ENCODE peak calls at places on chromosomes 5 and 9, in ten cellular contexts. G is NB4, Z is lower lobe of right lung, Q is brain microvascular endothelial cell, M is psoas muscle, L is GM13976, O is endothelial cell, K is IMR-90, D is HCT116, F is natural killer cell. W is an unnamed sample.

GRCh38 chr5:154370119-154370518 is 75.7 kb upstream of the SAP30L start:
- DNase-seq in O (no peak), F (no peak), Z (no peak), M (no peak), D (no peak), G (no peak), Q (peak; percentile 67), K (peak; percentile 56), L (no peak), W (no peak)

GRCh38 chr5:175325681-175326080 is 118.3 kb downstream of the DRD1 start:
- DNase-seq in F (no peak), Z (no peak), O (no peak), K (peak; percentile 65), G (no peak), Q (no peak), L (no peak), D (no peak), M (no peak), W (no peak)

GRCh38 chr9:81626511-81626910 is 62.8 kb downstream of the TLE1 start:
- DNase-seq in L (no peak), D (peak; percentile 7), Z (no peak), K (peak; percentile 75), G (no peak), F (no peak), Q (no peak), M (no peak), O (no peak), W (no peak)

GRCh38 chr9:20224756-20225155 is 397.5 kb downstream of the MLLT3 start:
- DNase-seq in Z (no peak), L (no peak), G (no peak), O (no peak), D (no peak), K (no peak), Q (peak; percentile 12), F (no peak), M (no peak), W (no peak)

GRCh38 chr5:143576721-143577484 is 173.4 kb upstream of the NR3C1 start:
- DNase-seq in M (no peak), G (no peak), Z (no peak), F (no peak), Q (peak; percentile 68), O (no peak), L (no peak), D (no peak), K (peak; percentile 85), W (no peak)

GRCh38 chr9:129566563-129567266 is 54.2 kb downstream of the C9orf50 start:
- DNase-seq in Z (no peak), G (no peak), L (no peak), K (no peak), F (no peak), D (no peak), Q (no peak), M (no peak), O (no peak), W (no peak)

GRCh38 chr5:168898261-168898911 is 319.2 kb upstream of the PANK3 start:
- DNase-seq in M (no peak), D (no peak), G (no peak), Z (no peak), O (no peak), L (no peak), F (no peak), K (no peak), Q (no peak), W (no peak)

GRCh38 chr5:178820001-178820400 is 39.8 kb upstream of the ZNF354B start:
- DNase-seq in M (no peak), L (no peak), Z (no peak), O (no peak), F (no peak), G (no peak), Q (no peak), D (no peak), K (no peak), W (no peak)

DNA sequence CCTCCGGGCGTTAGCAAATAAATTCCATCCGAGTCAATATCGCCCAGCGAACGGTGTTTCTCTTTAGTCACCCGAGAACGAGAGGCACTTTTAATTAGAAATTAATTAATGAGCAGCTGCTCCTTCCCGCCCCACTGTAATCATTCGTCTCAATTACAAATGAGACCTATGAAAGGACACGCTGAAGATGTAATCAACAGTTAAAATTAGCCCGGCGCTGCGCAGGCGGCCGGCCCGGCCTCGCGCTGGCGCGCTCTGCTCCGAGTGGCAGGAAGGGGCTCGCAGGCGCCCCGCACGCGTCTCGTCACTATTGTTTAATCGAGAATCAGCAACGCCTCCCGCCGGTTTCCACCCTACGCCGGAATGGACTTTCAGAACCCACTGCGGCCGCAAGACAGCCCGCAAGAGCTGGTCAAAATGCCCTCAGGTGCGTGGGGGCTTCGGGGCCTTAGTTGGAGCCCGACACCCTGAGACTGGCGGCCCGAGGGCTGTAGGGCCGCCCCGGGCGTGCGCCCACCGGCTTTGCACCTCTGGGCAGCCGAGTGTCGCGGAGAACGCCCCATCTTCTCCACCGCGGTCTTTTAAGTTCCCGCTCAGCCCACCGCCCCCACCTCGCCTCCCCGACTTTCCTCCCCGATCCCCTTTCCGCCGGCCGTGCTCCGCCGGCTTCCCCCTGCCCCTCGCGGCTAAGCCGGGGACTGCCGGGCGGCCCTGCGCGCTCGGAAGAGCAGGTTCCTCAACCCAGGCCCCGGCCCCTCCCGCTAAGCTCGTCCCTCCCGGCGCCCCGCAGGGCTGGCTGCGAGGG is 597 bp upstream of the IRX4 start:
- DNase-seq in L (no peak), F (no peak), O (peak; percentile 61), Z (peak; percentile 47), G (no peak), M (peak; percentile 34), D (no peak), Q (no peak), K (no peak), W (no peak)
- TF ChIP-seq CTCF in L (no peak), F (no peak), O (peak; percentile 43), Z (no peak), G (no peak), M (no peak), D (peak; percentile 39), Q (peak; percentile 33), K (peak; percentile 2), W (peak; percentile 63)

GRCh38 chr9:92896037-92896436 is 18.2 kb upstream of the ZNF484 start:
- DNase-seq in L (no peak), Q (no peak), Z (no peak), K (no peak), D (no peak), F (no peak), O (no peak), M (no peak), G (no peak), W (no peak)
- TF ChIP-seq CTCF in L (no peak), Q (no peak), Z (no peak), K (no peak), D (no peak), F (no peak), O (no peak), M (no peak), G (no peak), W (no peak)

GRCh38 chr9:136343884-136344269 is 16.5 kb downstream of the GPSM1 start:
- DNase-seq in M (no peak), Z (no peak), Q (no peak), K (no peak), L (no peak), D (no peak), G (no peak), F (no peak), O (no peak), W (no peak)

GRCh38 chr9:136344544-136345280 is 17.4 kb downstream of the GPSM1 start:
- DNase-seq in M (no peak), K (no peak), D (no peak), Z (no peak), F (no peak), O (no peak), Q (no peak), L (no peak), G (no peak), W (no peak)

GRCh38 chr9:136346157-136346481 is 17.4 kb downstream of the DNLZ start:
- DNase-seq in D (no peak), Q (no peak), Z (no peak), G (no peak), K (no peak), L (no peak), F (no peak), M (no peak), O (no peak), W (no peak)

GRCh38 chr9:136346927-136347465 is 16.5 kb downstream of the DNLZ start:
- DNase-seq in G (no peak), L (no peak), D (no peak), Q (no peak), O (no peak), F (no peak), Z (no peak), M (no peak), K (no peak), W (no peak)

DNA sequence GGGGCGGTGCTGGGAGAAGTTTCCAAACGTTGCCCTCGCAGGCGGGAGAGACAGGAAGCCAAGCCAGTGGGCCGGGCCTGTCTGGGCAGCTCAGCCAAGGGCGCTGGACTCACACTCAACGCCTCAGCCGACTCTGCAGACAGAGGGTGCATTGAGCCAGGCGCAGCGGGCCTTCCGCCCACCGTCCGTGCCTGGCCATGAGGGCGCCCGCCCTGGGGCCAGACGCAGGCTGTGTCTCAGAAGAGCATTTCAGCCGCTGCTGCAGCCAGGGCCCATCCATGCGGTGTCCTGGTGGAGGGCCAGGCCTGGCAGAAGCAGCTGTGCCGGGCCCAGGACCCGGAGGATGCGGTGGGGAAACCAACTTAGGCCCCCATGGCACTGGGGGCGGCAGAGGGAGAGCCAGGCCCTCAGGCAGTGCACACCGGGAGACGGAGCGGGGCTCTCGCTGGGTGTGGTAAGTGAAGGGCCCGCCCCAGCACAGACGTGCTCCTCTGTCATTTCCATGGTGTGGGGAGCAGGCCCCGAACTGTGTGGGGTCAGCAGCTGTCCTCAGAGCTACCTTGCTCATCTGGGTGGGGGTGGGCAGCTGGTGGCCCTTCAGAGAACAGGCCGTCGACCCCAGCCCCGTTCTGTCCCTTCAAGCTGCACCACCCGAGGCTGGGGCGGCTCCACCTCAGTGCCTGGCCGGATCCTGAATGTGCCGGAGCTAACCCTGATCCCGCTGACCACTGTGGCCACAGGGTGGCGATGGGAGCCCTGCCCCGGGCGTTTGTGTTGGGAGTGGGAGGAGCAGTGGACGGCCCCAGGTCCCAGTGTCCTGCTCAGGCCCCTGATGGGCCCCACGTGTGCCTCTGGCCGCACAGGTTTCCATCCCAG is 18.0 kb downstream of the DNLZ start:
- DNase-seq in F (no peak), K (no peak), Z (peak; percentile 84), M (peak; percentile 75), Q (no peak), D (no peak), O (peak; percentile 67), L (no peak), G (no peak), W (peak; percentile 67)
- TF ChIP-seq CTCF in F (no peak), K (peak; percentile 37), Z (peak; percentile 61), M (peak; percentile 30), Q (peak; percentile 69), D (peak; percentile 53), O (no peak), L (no peak), G (peak; percentile 6), W (peak; percentile 55)

GRCh38 chr5:180007582-180007981 is 64.0 kb downstream of the RNF130 start:
- DNase-seq in K (no peak), L (no peak), F (no peak), O (no peak), Z (no peak), Q (no peak), M (no peak), G (peak; percentile 60), D (no peak), W (no peak)
- TF ChIP-seq CTCF in K (no peak), L (no peak), F (no peak), O (no peak), Z (no peak), Q (no peak), M (no peak), G (no peak), D (no peak), W (no peak)